ENCODE peak calls at places on chromosomes 4 and X, in four cellular contexts. J, G, D and T are unnamed samples.

GRCh38 chrX:71665747-71666146 is 1.6 kb upstream of the LOC101059915 start:
- DNase-seq in G (no peak), D (no peak), J (no peak), T (no peak)

GRCh38 chr4:100986360-100986868 is 360.9 kb downstream of the PPP3CA start:
- DNase-seq in D (no peak), G (peak; percentile 84), J (no peak), T (peak; percentile 10)

GRCh38 chrX:155048997-155049619 is 21.8 kb downstream of the CMC4 start:
- DNase-seq in J (peak; percentile 21), D (peak; percentile 19), G (peak; percentile 73), T (peak; percentile 68)

GRCh38 chr4:3257125-3257690 is 8.2 kb downstream of the MSANTD1 start:
- DNase-seq in J (no peak), D (peak; percentile 24), G (no peak), T (peak; percentile 39)

GRCh38 chr4:184385705-184386141 is 88.6 kb downstream of the IRF2 start:
- DNase-seq in D (peak; percentile 76), J (no peak), G (no peak), T (no peak)

GRCh38 chr4:40199999-40200880 is 3.4 kb downstream of the RHOH start:
- DNase-seq in G (no peak), J (no peak), D (peak; percentile 75), T (no peak)

GRCh38 chr4:34046580-34046979 is 2197.7 kb downstream of the ARAP2 start:
- DNase-seq in D (peak; percentile 79), G (no peak), J (no peak), T (no peak)

GRCh38 chr4:174080361-174080760 is 203.1 kb downstream of the FBXO8 start:
- DNase-seq in G (no peak), J (no peak), D (no peak), T (no peak)

GRCh38 chr4:176735300-176735699 is 57.4 kb downstream of the VEGFC start:
- DNase-seq in D (peak; percentile 22), G (no peak), J (no peak), T (no peak)

GRCh38 chr4:146098397-146098796 is 77.1 kb upstream of the LSM6 start:
- DNase-seq in G (no peak), D (no peak), J (no peak), T (no peak)

GRCh38 chrX:7159132-7159861 is 11.3 kb upstream of the PUDP start:
- DNase-seq in D (peak; percentile 86), J (no peak), G (no peak), T (no peak)

GRCh38 chr4:188986271-188986689 is 847.0 kb downstream of the TRIML1 start:
- DNase-seq in J (no peak), G (no peak), D (peak; percentile 89), T (no peak)

GRCh38 chr4:20408596-20408995 is 156.9 kb downstream of the SLIT2 start:
- DNase-seq in G (no peak), J (no peak), D (no peak), T (no peak)

GRCh38 chrX:68420559-68420958 is 12.7 kb downstream of the OPHN1 start:
- DNase-seq in D (no peak), J (no peak), G (no peak), T (no peak)

GRCh38 chrX:13693341-13693871 is 4.5 kb downstream of the RAB9A start:
- DNase-seq in J (no peak), G (no peak), D (peak; percentile 82), T (no peak)

GRCh38 chr4:76758290-76758882 is 139.6 kb downstream of the SOWAHB start:
- DNase-seq in J (peak; percentile 69), D (peak; percentile 55), G (peak; percentile 51), T (no peak)

GRCh38 chr4:58808817-58809216 is 1698.6 kb upstream of the IGFBP7 start:
- DNase-seq in D (no peak), J (no peak), G (no peak), T (no peak)

GRCh38 chr4:8905773-8906667 is 34.4 kb upstream of the HMX1 start:
- DNase-seq in G (no peak), D (no peak), J (no peak), T (no peak)

GRCh38 chrX:110346681-110347080 is 12.0 kb upstream of the RTL9 start:
- DNase-seq in D (no peak), G (peak; percentile 20), J (no peak), T (peak; percentile 43)

GRCh38 chr4:4418676-4419370 is 31.9 kb downstream of the NSG1 start:
- DNase-seq in J (no peak), D (no peak), G (no peak), T (peak; percentile 30)

GRCh38 chrX:47831788-47832187 is 4.9 kb upstream of the ZNF81 start:
- DNase-seq in D (peak; percentile 21), J (peak; percentile 38), G (peak; percentile 28), T (no peak)

GRCh38 chrX:13151806-13152510 is 107.5 kb upstream of the FAM9C start:
- DNase-seq in J (no peak), G (no peak), D (no peak), T (no peak)

GRCh38 chr4:8433181-8433580 is 7.3 kb downstream of the ACOX3 start:
- DNase-seq in G (no peak), J (no peak), D (no peak), T (no peak)

GRCh38 chr4:71181332-71181731 is 157.5 kb upstream of the SLC4A4 start:
- DNase-seq in J (no peak), G (no peak), D (no peak), T (no peak)

GRCh38 chrX:134365923-134366322 is 94.0 kb upstream of the HPRT1 start:
- DNase-seq in J (no peak), G (no peak), D (peak; percentile 37), T (no peak)

GRCh38 chr4:159434496-159435241 is 331.8 kb downstream of the RAPGEF2 start:
- DNase-seq in J (no peak), D (peak; percentile 78), G (no peak), T (no peak)

GRCh38 chrX:139058831-139059495 is 347.4 kb upstream of the FGF13 start:
- DNase-seq in D (peak; percentile 69), G (no peak), J (no peak), T (no peak)

GRCh38 chr4:38266616-38267015 is 306.4 kb downstream of the PTTG2 start:
- DNase-seq in G (no peak), J (no peak), D (peak; percentile 37), T (no peak)

GRCh38 chrX:78029663-78030062 is 60.2 kb upstream of the PGAM4 start:
- DNase-seq in J (peak; percentile 6), G (peak; percentile 17), D (peak; percentile 21), T (no peak)

GRCh38 chr4:56400560-56400959 is 13.3 kb upstream of the AASDH start:
- DNase-seq in D (no peak), G (no peak), J (no peak), T (no peak)

GRCh38 chr4:101187837-101188236 is 159.5 kb downstream of the PPP3CA start:
- DNase-seq in G (no peak), D (no peak), J (no peak), T (no peak)

GRCh38 chr4:74320559-74321118 is 12.4 kb downstream of the EPGN start:
- DNase-seq in D (peak; percentile 90), G (peak; percentile 63), J (peak; percentile 17), T (peak; percentile 64)

GRCh38 chrX:154486052-154486395 is 391 bp downstream of the UBL4A start:
- DNase-seq in D (peak; percentile 17), G (no peak), J (peak; percentile 27), T (no peak)

GRCh38 chr4:35939746-35940145 is 304.6 kb downstream of the ARAP2 start:
- DNase-seq in D (no peak), G (no peak), J (no peak), T (no peak)

GRCh38 chr4:70868778-70869177 is 29.1 kb upstream of the GRSF1 start:
- DNase-seq in J (no peak), G (peak; percentile 21), D (no peak), T (no peak)

GRCh38 chrX:28920554-28920953 is 333.3 kb downstream of the IL1RAPL1 start:
- DNase-seq in D (no peak), G (no peak), J (no peak), T (no peak)

GRCh38 chr4:121397941-121398601 is 17.3 kb upstream of the QRFPR start:
- DNase-seq in G (no peak), J (no peak), D (no peak), T (no peak)

GRCh38 chr4:121392426-121393086 is 11.7 kb upstream of the QRFPR start:
- DNase-seq in G (no peak), D (no peak), J (no peak), T (no peak)

DNA sequence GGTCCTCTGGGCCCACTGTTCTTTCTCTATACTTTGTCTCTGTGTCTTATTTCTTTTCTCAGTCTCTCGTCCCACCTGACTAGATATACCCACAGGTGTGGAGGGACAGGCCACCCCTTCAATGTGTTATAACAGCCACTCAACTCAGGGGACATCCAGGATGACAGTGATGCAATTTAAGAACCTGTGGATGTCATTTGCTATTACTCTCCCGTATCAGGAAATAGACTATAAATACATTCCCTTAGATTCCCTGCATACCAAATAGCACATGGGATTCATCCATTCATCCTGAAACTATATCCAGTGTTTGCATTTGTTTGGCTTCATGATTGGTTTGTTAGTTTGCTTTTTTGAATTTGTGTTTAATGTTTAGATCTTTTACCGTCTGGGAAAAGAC is 16.6 kb upstream of the QRFPR start:
- DNase-seq in J (no peak), D (no peak), G (no peak), T (no peak)
- TF ChIP-seq EZH2 in J (no peak), D (no peak), G (no peak), T (no peak)

GRCh38 chr4:155666701-155667537 is at the start of gene GUCY1A1:
- DNase-seq in D (peak; percentile 32), G (peak; percentile 77), J (no peak), T (no peak)
- TF ChIP-seq EZH2 in D (peak; percentile 57), G (peak; percentile 79), J (no peak), T (peak; percentile 93)

GRCh38 chr4:1794809-1795303 is 1.8 kb downstream of the FGFR3 start:
- DNase-seq in J (no peak), G (peak; percentile 65), D (no peak), T (no peak)
- TF ChIP-seq EZH2 in J (no peak), G (peak; percentile 74), D (no peak), T (no peak)

GRCh38 chrX:25004485-25005032 is 11.2 kb downstream of the ARX start:
- DNase-seq in J (no peak), D (no peak), G (peak; percentile 47), T (no peak)
- TF ChIP-seq EZH2 in J (no peak), D (no peak), G (peak; percentile 88), T (peak; percentile 70)